ENCODE peak calls at places on chromosome 9, in five cellular contexts. B, R, T, W and J are unnamed samples.
A peak's percentile ranks its signal among the peaks of the same experiment; 100 is the strongest.

GRCh38 chr9:94619012-94619411 is 20.3 kb downstream of the FBP1 start:
- DNase-seq in B (no peak), R (no peak), T (no peak), W (no peak), J (no peak)

GRCh38 chr9:120619751-120620655 is 40.0 kb upstream of the CDK5RAP2 start:
- DNase-seq in B (peak; percentile 73), R (peak; percentile 74), T (no peak), W (peak; percentile 80), J (peak; percentile 8)

GRCh38 chr9:86734762-86735161 is 212.5 kb downstream of the GAS1 start:
- DNase-seq in B (no peak), R (no peak), T (no peak), W (no peak), J (no peak)

GRCh38 chr9:87069690-87070089 is 122.4 kb upstream of the GAS1 start:
- DNase-seq in B (no peak), R (no peak), T (no peak), W (peak; percentile 38), J (no peak)

GRCh38 chr9:87592554-87593394 is 95.1 kb downstream of the DAPK1 start:
- DNase-seq in B (peak; percentile 71), R (no peak), T (no peak), W (peak; percentile 52), J (no peak)

GRCh38 chr9:82490019-82490499 is 501.5 kb downstream of the SPATA31D1 start:
- DNase-seq in B (no peak), R (peak; percentile 12), T (no peak), W (no peak), J (no peak)

GRCh38 chr9:70136632-70137031 is 93.0 kb downstream of the MAMDC2 start:
- DNase-seq in B (no peak), R (no peak), T (no peak), W (no peak), J (no peak)

GRCh38 chr9:128365525-128365924 is 5.6 kb upstream of the URM1 start:
- DNase-seq in B (no peak), R (no peak), T (no peak), W (no peak), J (no peak)

GRCh38 chr9:38620483-38621433 is at the start of gene ANKRD18A:
- DNase-seq in B (no peak), R (peak; percentile 97), T (peak; percentile 90), W (peak; percentile 92), J (no peak)

GRCh38 chr9:36162211-36162610 is 7.0 kb upstream of the CCIN start:
- DNase-seq in B (no peak), R (no peak), T (peak; percentile 46), W (no peak), J (no peak)

GRCh38 chr9:108383801-108384200 is 472.0 kb downstream of the ACTL7B start:
- DNase-seq in B (no peak), R (no peak), T (no peak), W (no peak), J (no peak)

GRCh38 chr9:118929317-118929716 is 439.9 kb downstream of the BRINP1 start:
- DNase-seq in B (no peak), R (no peak), T (no peak), W (no peak), J (no peak)

GRCh38 chr9:69325409-69326212 is 596 bp downstream of the ENTREP1 start:
- DNase-seq in B (no peak), R (peak; percentile 64), T (no peak), W (peak; percentile 43), J (no peak)

GRCh38 chr9:95511232-95511951 is 5.4 kb downstream of the PTCH1 start:
- DNase-seq in B (no peak), R (peak; percentile 85), T (peak; percentile 90), W (peak; percentile 88), J (no peak)

GRCh38 chr9:125203259-125203658 is 2.9 kb downstream of the RABEPK start:
- DNase-seq in B (no peak), R (no peak), T (no peak), W (no peak), J (no peak)

DNA sequence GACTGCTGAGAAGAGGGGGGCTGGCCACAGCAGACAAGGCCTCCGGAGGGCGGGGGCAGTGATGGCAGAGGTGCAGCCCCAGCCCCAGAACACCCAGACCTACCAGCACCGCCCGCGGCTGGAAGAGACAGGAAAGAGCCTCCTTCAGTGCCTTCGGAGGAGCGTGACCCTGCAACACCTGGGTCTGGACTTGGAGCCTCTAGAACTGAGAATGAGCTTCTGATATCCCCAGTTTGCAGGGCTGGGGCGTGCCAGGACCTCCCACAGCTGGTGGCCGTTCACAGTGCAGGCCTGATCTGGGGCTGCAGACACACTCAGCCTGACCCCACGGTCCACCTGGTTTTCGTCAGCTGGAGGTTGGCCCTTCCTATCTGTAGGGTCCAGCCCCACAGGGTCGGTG is 9.1 kb downstream of the LCN10 start:
- DNase-seq in B (no peak), R (no peak), T (no peak), W (no peak), J (no peak)
- H3K27me3 ChIP-seq in B (no peaks in the 10 kb centered on the region), R (peaks cover 12% of the 10 kb centered on the region), T (no peaks in the 10 kb centered on the region), W (no peaks in the 10 kb centered on the region), J (no peaks in the 10 kb centered on the region)

GRCh38 chr9:121660876-121661275 is 9.4 kb downstream of the DAB2IP start:
- DNase-seq in B (no peak), R (no peak), T (peak; percentile 44), W (no peak), J (no peak)

GRCh38 chr9:121662896-121663580 is 11.6 kb downstream of the DAB2IP start:
- DNase-seq in B (no peak), R (no peak), T (peak; percentile 53), W (no peak), J (no peak)

GRCh38 chr9:121660367-121660766 is 8.9 kb downstream of the DAB2IP start:
- DNase-seq in B (no peak), R (no peak), T (peak; percentile 43), W (no peak), J (no peak)

GRCh38 chr9:121662359-121662758 is 10.9 kb downstream of the DAB2IP start:
- DNase-seq in B (no peak), R (no peak), T (no peak), W (no peak), J (no peak)

DNA sequence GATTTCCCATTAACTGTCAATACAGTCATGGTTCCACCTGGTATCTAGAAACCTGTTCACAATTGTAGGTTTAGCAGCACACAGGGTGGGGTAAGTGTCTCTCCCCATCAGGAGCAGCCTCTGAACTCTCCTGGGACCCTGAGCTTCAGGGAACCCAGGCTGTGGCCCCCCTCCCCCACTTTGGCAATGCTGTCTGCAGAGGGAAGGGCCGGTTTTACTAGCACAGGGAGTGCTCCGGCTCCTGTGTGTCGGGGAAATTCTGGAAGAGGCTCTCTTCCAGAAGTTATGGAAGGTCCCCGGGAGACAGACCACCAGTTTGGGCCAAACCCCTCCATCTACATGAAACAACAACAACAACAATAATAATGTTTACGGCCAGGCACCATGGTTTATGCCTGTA is 9.9 kb downstream of the DAB2IP start:
- DNase-seq in B (no peak), R (no peak), T (peak; percentile 36), W (no peak), J (no peak)
- H3K4me1 ChIP-seq in B (peaks cover 72% of the 10 kb centered on the region), R (no peaks in the 10 kb centered on the region), T (peaks cover 30% of the 10 kb centered on the region), W (no peaks in the 10 kb centered on the region), J (peaks cover 3% of the 10 kb centered on the region)

DNA sequence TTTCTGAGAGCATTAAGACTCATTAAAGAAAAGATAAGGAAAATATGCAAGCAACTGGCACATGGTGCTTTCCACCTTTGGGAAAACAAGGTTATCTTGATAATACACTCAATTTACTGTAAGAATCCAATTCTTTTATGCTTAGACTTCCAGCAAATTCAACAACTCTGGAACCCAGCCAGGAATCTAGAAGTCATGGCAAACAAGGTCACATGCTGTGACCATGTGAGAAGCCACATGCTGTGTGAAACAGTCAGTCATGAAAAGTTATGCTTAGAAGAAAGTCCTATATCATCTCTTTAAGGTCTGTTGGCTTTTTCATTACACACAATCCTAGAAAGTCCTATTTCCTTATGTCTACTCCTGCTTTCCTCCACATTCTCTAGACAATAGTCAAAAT is 581.8 kb upstream of the C9orf72 start:
- DNase-seq in B (no peak), R (no peak), T (no peak), W (peak; percentile 44), J (no peak)
- TF ChIP-seq CTCF in B (no peak), R (no peak), T (no peak), W (no peak), J (no peak)

GRCh38 chr9:130919559-130920145 is 19.4 kb downstream of the FIBCD1 start:
- DNase-seq in B (no peak), R (no peak), T (no peak), W (no peak), J (no peak)
- H3K27me3 ChIP-seq in B (no peaks in the 10 kb centered on the region), R (no peaks in the 10 kb centered on the region), T (no peaks in the 10 kb centered on the region), W (no peaks in the 10 kb centered on the region), J (no peaks in the 10 kb centered on the region)

GRCh38 chr9:6048039-6048438 is 32.6 kb upstream of the RANBP6 start:
- DNase-seq in B (no peak), R (no peak), T (no peak), W (no peak), J (no peak)
- H3K4me1 ChIP-seq in B (no peaks in the 10 kb centered on the region), R (peaks cover 5% of the 10 kb centered on the region), T (no peaks in the 10 kb centered on the region), W (no peaks in the 10 kb centered on the region), J (no peaks in the 10 kb centered on the region)

DNA sequence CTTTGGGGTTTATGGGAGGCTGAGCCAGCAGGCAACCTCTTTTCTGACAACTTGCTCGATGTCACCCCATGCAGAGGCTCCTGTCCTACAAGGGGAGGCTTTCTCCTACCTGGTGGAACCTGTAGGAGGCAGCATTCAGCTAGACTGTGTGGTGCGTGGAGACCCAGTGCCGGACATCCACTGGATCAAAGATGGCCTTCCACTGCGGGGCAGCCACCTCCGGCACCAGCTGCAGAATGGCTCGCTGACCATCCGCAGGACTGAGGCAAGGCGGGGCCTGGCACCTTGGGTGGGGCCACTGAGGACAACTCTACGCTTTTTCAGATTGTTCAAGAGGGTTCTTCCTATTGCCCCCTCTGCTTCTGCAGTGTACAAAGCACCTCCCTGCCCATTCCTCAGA is 36.1 kb upstream of the ASS1 start:
- DNase-seq in B (no peak), R (no peak), T (no peak), W (no peak), J (no peak)
- TF ChIP-seq CTCF in B (no peak), R (peak; percentile 6), T (no peak), W (no peak), J (no peak)

GRCh38 chr9:136300016-136300415 is 3.9 kb downstream of the CCDC187 start:
- DNase-seq in B (no peak), R (no peak), T (no peak), W (no peak), J (no peak)

GRCh38 chr9:136302527-136302926 is 1.4 kb downstream of the CCDC187 start:
- DNase-seq in B (no peak), R (no peak), T (no peak), W (no peak), J (no peak)

GRCh38 chr9:136303066-136303824 is 649 bp downstream of the CCDC187 start:
- DNase-seq in B (no peak), R (no peak), T (no peak), W (no peak), J (no peak)

GRCh38 chr9:136299116-136299515 is 4.8 kb downstream of the CCDC187 start:
- DNase-seq in B (no peak), R (no peak), T (no peak), W (no peak), J (no peak)

GRCh38 chr9:136300866-136301265 is 3.0 kb downstream of the CCDC187 start:
- DNase-seq in B (no peak), R (no peak), T (no peak), W (no peak), J (no peak)
- H3K27me3 ChIP-seq in B (no peaks in the 10 kb centered on the region), R (no peaks in the 10 kb centered on the region), T (no peaks in the 10 kb centered on the region), W (no peaks in the 10 kb centered on the region), J (no peaks in the 10 kb centered on the region)